ENCODE peak calls at places on chromosomes 16 and 17, in four cellular contexts. T is transverse colon, D is lower leg skin, J is body of pancreas. N is an unnamed sample.

GRCh38 chr16:65306313-65306712 is 184.4 kb upstream of the CDH11 start:
- DNase-seq in D (no peak), T (no peak), J (no peak), N (no peak)

GRCh38 chr16:569445-570254 is at the start of gene PIGQ:
- DNase-seq in J (peak), T (peak), D (peak), N (peak)

GRCh38 chr16:82892327-82892726 is 265.6 kb downstream of the CDH13 start:
- DNase-seq in T (no peak), D (no peak), J (no peak), N (no peak)

GRCh38 chr16:47986031-47986430 is 169.8 kb downstream of the ABCC12 start:
- DNase-seq in T (no peak), J (no peak), D (no peak), N (no peak)

GRCh38 chr17:64773836-64774761 is 112.0 kb upstream of the SMURF2 start:
- DNase-seq in D (no peak), T (peak), J (no peak), N (no peak)

GRCh38 chr17:38761612-38762011 is 9.1 kb downstream of the PSMB3 start:
- DNase-seq in J (no peak), D (no peak), T (no peak), N (no peak)

GRCh38 chr17:56887552-56888467 is 26.0 kb downstream of the TRIM25 start:
- DNase-seq in J (no peak), D (no peak), T (peak), N (no peak)

GRCh38 chr17:64741924-64742670 is 80.0 kb upstream of the SMURF2 start:
- DNase-seq in T (peak), J (no peak), D (peak), N (no peak)

GRCh38 chr16:65284583-65284982 is 162.7 kb upstream of the CDH11 start:
- DNase-seq in J (no peak), T (no peak), D (no peak), N (no peak)

GRCh38 chr17:67492251-67492740 is 115.2 kb downstream of the PITPNC1 start:
- DNase-seq in D (no peak), T (no peak), J (no peak), N (no peak)

GRCh38 chr16:1757714-1758461 is 13.5 kb downstream of the NME3 start:
- DNase-seq in J (no peak), T (peak), D (no peak), N (no peak)

GRCh38 chr16:7137560-7138330 is 194.9 kb upstream of the RBFOX1 start:
- DNase-seq in J (no peak), T (no peak), D (no peak), N (no peak)

GRCh38 chr17:77343031-77343866 is 202.5 kb downstream of the SEC14L1 start:
- DNase-seq in D (no peak), T (no peak), J (no peak), N (no peak)

GRCh38 chr17:76996741-76997694 is 128.8 kb downstream of the MGAT5B start:
- DNase-seq in D (no peak), T (no peak), J (no peak), N (no peak)

GRCh38 chr17:61139219-61139618 is 260.4 kb upstream of the TBX2 start:
- DNase-seq in T (peak), D (no peak), J (no peak), N (no peak)

GRCh38 chr16:85614338-85615013 is 1.4 kb downstream of the GSE1 start:
- DNase-seq in T (peak), D (peak), J (peak), N (peak)

GRCh38 chr16:85611455-85612190 is 1.5 kb upstream of the GSE1 start:
- DNase-seq in T (peak), J (peak), D (peak), N (peak)

GRCh38 chr16:85612191-85612800 is 826 bp upstream of the GSE1 start:
- DNase-seq in D (peak), T (peak), J (peak), N (peak)

GRCh38 chr16:85613609-85614337 is 651 bp downstream of the GSE1 start:
- DNase-seq in D (peak), T (peak), J (peak), N (peak)

GRCh38 chr16:85612801-85613608 is at the start of gene GSE1:
- DNase-seq in D (peak), T (peak), J (peak), N (peak)
- TF ChIP-seq POLR2A in D (no peak), T (peak), J (peak), N (peak)

GRCh38 chr17:980406-981291 is 1.1 kb upstream of the NXN start:
- DNase-seq in T (peak), D (peak), J (peak), N (peak)

GRCh38 chr17:979211-979538 is 401 bp downstream of the NXN start:
- DNase-seq in T (no peak), J (no peak), D (no peak), N (peak)

GRCh38 chr17:981292-981658 is 1.7 kb upstream of the NXN start:
- DNase-seq in J (no peak), D (no peak), T (no peak), N (no peak)

GRCh38 chr17:978110-979093 is 1.2 kb downstream of the NXN start:
- DNase-seq in T (no peak), D (no peak), J (peak), N (no peak)

DNA sequence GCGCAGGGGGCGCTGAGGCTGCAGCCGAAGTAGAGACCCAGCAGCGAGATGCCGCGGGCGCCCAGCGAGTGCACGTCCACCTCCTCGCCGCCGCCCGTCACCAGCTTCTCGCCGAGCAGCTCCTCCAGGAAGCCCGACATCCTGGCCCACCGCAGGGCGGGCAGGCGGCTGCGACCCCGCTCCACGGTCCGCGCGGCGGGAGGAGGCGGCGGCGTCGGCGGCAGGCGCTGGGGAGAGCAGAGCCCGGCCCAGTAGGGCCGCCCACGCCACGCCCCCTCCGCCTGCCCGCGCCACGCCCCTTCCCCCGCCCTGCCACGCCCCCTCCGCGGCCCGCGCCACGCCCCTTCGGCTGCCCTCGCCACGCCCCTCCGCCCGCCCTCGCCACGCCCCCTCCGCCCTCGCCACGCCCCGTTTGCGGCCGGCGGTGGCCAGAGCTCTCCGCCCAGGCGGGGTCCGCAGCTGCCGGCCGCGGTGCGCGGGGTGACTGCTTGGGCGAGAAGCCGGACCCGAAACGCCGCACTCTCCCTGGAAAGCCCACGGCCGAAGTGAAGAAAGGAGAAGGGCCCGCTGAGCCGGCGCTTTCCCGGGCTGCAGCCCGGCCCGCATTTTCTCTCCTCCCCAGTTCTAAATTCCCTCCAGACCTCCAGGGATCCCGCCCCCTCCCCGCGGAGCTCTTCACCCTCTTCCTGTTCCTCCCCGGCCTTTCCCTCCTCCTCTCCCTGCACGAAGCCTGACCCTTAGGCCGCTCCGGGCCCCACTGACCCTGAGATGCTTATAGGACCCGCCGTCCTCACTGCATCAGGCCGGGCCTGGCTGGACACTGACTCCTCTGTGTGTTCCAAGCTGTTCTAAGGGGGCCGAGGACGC is at the start of gene NXN:
- DNase-seq in D (peak), J (peak), T (peak), N (peak)
- TF ChIP-seq CTCF in D (no peak), J (peak), T (no peak), N (no peak)

DNA sequence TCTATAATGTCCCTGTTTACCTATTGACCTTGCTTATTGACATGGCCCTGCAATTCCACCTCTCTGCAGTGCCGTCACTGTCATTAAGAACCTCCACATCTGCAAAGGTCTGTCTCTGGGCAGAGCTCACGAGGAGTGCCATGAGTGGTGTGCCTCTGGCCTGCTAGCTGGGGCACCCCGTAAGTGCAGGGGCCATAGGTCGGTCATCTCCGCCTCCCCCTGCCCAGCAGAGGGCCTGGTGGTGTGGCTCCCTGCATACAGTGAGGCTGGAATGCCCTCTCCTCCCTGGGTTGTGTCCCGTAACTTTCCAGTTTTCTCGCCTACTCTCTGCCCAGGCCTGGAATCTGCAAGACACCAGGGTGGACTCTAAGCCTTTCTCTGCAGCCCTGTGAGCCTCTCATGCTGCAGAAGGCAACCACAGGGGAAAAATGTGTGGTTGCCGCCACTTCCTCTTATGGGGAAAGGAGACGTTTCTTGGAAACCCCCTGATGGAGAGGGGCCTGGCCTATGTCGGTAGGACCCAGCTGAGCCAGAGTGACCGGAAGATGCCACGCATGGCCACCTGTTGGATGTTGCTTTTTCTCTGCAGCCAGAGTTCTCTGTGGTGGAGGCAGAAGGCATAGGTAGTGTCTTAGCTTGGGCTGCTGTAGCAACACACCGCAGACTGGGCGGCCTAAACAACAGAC is 2.7 kb upstream of the SNX20 start:
- DNase-seq in J (no peak), T (peak), D (no peak), N (no peak)
- TF ChIP-seq POLR2A in J (no peak), T (no peak), D (no peak), N (no peak)

GRCh38 chr17:81807210-81807719 is 3.3 kb downstream of the GCGR start:
- DNase-seq in D (no peak), T (no peak), J (no peak), N (peak)

GRCh38 chr17:81810476-81810875 is 6.5 kb downstream of the GCGR start:
- DNase-seq in D (no peak), J (no peak), T (no peak), N (no peak)

GRCh38 chr17:81809556-81809998 is 5.6 kb downstream of the GCGR start:
- DNase-seq in J (no peak), D (no peak), T (no peak), N (no peak)

GRCh38 chr17:81807839-81808238 is 3.9 kb downstream of the GCGR start:
- DNase-seq in J (no peak), D (no peak), T (no peak), N (no peak)

DNA sequence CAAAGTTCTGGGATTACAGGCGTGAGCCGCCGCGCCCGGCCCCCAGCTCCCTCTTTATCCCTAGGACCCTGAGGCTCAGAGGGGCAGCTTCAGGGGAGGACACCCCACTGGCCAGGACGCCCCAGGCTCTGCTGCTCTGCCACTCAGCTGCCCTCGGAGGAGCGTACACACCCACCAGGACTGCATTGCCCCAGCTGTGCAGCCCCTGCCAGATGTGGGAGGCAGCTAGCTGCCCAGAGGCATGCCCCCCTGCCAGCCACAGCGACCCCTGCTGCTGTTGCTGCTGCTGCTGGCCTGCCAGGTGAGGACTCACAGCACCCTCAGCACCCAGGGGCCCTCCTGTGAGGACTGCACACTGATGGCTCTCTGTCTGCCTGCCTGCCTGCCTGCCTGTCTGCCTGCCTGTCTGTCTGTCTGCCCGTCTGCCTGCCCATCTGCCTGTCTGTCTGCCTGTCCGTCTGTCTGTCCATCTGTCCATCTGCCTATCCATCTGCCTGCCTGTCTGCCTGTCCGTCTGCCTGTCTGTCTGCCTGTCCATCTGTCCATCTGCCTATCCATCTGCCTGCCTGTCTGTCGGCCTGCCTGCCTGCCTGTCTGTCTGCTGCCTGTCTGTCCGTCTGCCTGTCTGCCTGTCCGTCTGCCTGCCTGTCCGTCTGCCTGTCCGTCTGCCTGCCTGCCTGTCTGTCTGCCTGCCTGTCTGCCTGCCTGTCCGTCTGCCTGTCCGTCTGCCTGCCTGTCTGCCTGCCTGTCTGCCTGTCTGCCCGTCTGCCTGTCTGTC is 5.0 kb downstream of the GCGR start:
- DNase-seq in D (no peak), T (no peak), J (no peak), N (no peak)
- TF ChIP-seq CTCF in D (no peak), T (no peak), J (no peak), N (no peak)

GRCh38 chr16:89656435-89657121 is 930 bp downstream of the CHMP1A start:
- DNase-seq in D (no peak), J (no peak), T (no peak), N (no peak)

GRCh38 chr16:89655062-89655643 is 2.4 kb downstream of the CHMP1A start:
- DNase-seq in J (no peak), T (no peak), D (no peak), N (no peak)

GRCh38 chr16:89658221-89658879 is 714 bp downstream of the SPATA33 start:
- DNase-seq in J (no peak), T (no peak), D (no peak), N (no peak)

GRCh38 chr16:89660146-89660545 is 2.5 kb downstream of the SPATA33 start:
- DNase-seq in T (no peak), D (no peak), J (no peak), N (no peak)

DNA sequence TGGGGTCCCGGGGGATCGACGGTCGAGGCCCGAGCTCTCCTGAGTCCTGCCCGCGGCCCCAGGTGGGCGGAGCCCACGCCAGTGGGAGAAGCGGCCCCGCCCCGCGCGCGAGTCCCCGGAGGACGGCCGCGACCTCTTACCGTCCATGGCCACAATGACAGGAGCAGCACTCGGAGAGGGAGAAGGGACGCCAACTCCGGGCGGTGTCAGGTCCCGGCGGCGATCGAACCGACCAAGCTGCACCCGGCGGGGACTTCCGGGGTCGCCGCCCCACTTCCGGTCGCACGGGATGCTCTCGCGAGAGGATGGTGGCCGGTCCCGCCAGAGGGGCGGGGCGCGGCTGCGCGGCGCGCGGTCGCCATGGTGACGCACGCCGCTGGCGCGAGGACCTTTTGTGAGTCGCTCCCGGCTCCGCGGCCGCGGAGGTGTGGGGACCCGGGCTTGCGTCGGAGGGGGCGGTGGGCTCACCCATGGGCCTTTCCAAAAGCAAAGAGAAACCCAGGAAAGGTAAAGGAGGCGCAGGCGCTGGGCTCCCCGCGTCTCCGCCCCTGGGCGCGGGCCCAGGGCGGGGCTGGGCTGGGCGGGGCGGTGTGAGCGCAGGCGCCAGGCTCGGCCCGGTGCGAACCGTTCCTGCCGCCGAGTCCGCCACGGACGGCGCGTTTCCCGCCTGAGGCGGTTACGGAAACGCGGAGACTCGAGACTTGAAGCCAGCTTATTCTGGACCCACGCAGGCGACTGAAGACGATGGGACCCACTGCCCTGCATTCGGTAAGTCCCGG is at the start of the genes CHMP1A and SPATA33:
- DNase-seq in D (peak), J (peak), T (peak), N (peak)
- TF ChIP-seq POLR2A in D (no peak), J (peak), T (peak), N (peak)

GRCh38 chr17:62692159-62692651 is 64.7 kb downstream of the MRC2 start:
- DNase-seq in T (no peak), D (no peak), J (no peak), N (no peak)

GRCh38 chr17:62690168-62690897 is 62.9 kb downstream of the MRC2 start:
- DNase-seq in J (no peak), T (no peak), D (no peak), N (no peak)

GRCh38 chr17:62689441-62690167 is 62.1 kb downstream of the MRC2 start:
- DNase-seq in J (no peak), D (no peak), T (no peak), N (no peak)

GRCh38 chr17:62693616-62694415 is 66.3 kb downstream of the MRC2 start:
- DNase-seq in T (no peak), D (no peak), J (no peak), N (no peak)

GRCh38 chr17:62692721-62693431 is 65.4 kb downstream of the MRC2 start:
- DNase-seq in J (no peak), T (no peak), D (no peak), N (no peak)
- TF ChIP-seq CTCF in J (peak), T (peak), D (no peak), N (peak)

N was measured in right lobe of liver.